ENCODE peak calls at places on chromosomes 6 and 20, in seven cellular contexts. R is suprapubic skin, U is osteocyte, Z is adrenal gland, W is cardiac fibroblast, J is stomach, V is pancreas. K is an unnamed sample.

GRCh38 chr6:1657116-1657776 is 47.5 kb downstream of the FOXC1 start:
- DNase-seq in R (no peak), U (no peak), Z (no peak), W (no peak), J (no peak), V (no peak), K (no peak)

GRCh38 chr6:39166189-39166917 is 51.4 kb upstream of the SAYSD1 start:
- DNase-seq in R (peak; percentile 88), U (no peak), Z (peak; percentile 81), W (peak; percentile 48), J (peak; percentile 81), V (peak; percentile 82), K (no peak)

GRCh38 chr20:20267685-20268429 is 100.0 kb upstream of the INSM1 start:
- DNase-seq in R (no peak), U (no peak), Z (no peak), W (no peak), J (no peak), V (no peak), K (no peak)

GRCh38 chr6:28940294-28940858 is 16.6 kb upstream of the TRIM27 start:
- DNase-seq in R (no peak), U (no peak), Z (peak; percentile 60), W (no peak), J (no peak), V (peak; percentile 55), K (no peak)

GRCh38 chr20:35503841-35504460 is 25.5 kb downstream of the C20orf173 start:
- DNase-seq in R (no peak), U (no peak), Z (peak; percentile 57), W (no peak), J (no peak), V (no peak), K (no peak)

GRCh38 chr20:50628326-50628725 is 63.0 kb downstream of the RIPOR3 start:
- DNase-seq in R (no peak), U (no peak), Z (no peak), W (no peak), J (no peak), V (no peak), K (no peak)

GRCh38 chr6:81895511-81896185 is 143.2 kb upstream of the TENT5A start:
- DNase-seq in R (no peak), U (no peak), Z (no peak), W (peak; percentile 78), J (no peak), V (no peak), K (no peak)

GRCh38 chr6:109781001-109781400 is 89.9 kb downstream of the FIG4 start:
- DNase-seq in R (no peak), U (no peak), Z (no peak), W (no peak), J (no peak), V (no peak), K (no peak)

GRCh38 chr6:113018351-113019151 is 671.4 kb downstream of the RFPL4B start:
- DNase-seq in R (no peak), U (no peak), Z (peak; percentile 64), W (peak; percentile 90), J (no peak), V (peak; percentile 18), K (no peak)

GRCh38 chr6:82298012-82298411 is 50.5 kb upstream of the IBTK start:
- DNase-seq in R (no peak), U (no peak), Z (no peak), W (peak; percentile 63), J (no peak), V (no peak), K (no peak)

GRCh38 chr20:9214676-9215075 is 145.8 kb downstream of the PLCB4 start:
- DNase-seq in R (no peak), U (no peak), Z (no peak), W (peak; percentile 75), J (no peak), V (no peak), K (no peak)

GRCh38 chr20:31684153-31685003 is 38.3 kb downstream of the BCL2L1 start:
- DNase-seq in R (no peak), U (no peak), Z (no peak), W (no peak), J (no peak), V (no peak), K (no peak)

GRCh38 chr6:158213925-158214674 is 46.0 kb downstream of the GTF2H5 start:
- DNase-seq in R (no peak), U (no peak), Z (peak; percentile 89), W (peak; percentile 91), J (peak; percentile 68), V (peak; percentile 42), K (no peak)

GRCh38 chr6:158220786-158221442 is 52.8 kb downstream of the GTF2H5 start:
- DNase-seq in R (peak; percentile 90), U (peak; percentile 93), Z (peak; percentile 92), W (peak; percentile 85), J (peak; percentile 85), V (peak; percentile 72), K (no peak)

GRCh38 chr6:158222066-158222465 is 53.9 kb downstream of the GTF2H5 start:
- DNase-seq in R (no peak), U (no peak), Z (peak; percentile 42), W (no peak), J (no peak), V (no peak), K (no peak)

GRCh38 chr6:158219229-158219628 is 51.1 kb downstream of the GTF2H5 start:
- DNase-seq in R (no peak), U (no peak), Z (no peak), W (peak; percentile 97), J (no peak), V (no peak), K (no peak)

DNA sequence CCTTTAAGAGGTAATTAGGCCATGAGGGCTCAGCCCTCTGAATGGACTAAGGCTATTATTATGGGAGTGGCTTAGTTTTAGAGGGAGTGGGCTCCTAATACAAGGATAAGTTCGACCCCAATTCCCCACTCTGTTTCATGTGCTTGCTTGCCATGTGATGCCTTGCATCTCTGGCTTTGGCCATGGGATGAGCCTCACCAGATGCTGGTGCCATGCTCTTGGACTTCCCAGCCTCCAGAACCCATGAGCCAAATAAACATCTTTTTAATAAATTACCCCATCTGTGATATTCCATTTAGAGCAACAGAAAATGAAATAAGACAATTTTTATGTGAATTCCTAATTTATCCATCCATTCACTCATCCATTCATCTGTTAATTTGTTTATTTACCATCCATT is 50.3 kb downstream of the GTF2H5 start:
- DNase-seq in R (no peak), U (no peak), Z (no peak), W (no peak), J (no peak), V (no peak), K (no peak)
- TF ChIP-seq CTCF in R (no peak), U (no peak), Z (no peak), W (no peak), J (no peak), V (no peak), K (no peak)

GRCh38 chr6:159852877-159853276 is 37.9 kb upstream of the MAS1 start:
- DNase-seq in R (peak; percentile 16), U (no peak), Z (no peak), W (peak; percentile 22), J (no peak), V (no peak), K (no peak)
- TF ChIP-seq CTCF in R (peak; percentile 13), U (peak; percentile 28), Z (no peak), W (no peak), J (no peak), V (peak; percentile 9), K (peak; percentile 52)

GRCh38 chr20:34479627-34480026 is 36.6 kb upstream of the DYNLRB1 start:
- DNase-seq in R (no peak), U (no peak), Z (no peak), W (no peak), J (no peak), V (no peak), K (no peak)

GRCh38 chr20:34472246-34472925 is 43.8 kb upstream of the DYNLRB1 start:
- DNase-seq in R (no peak), U (no peak), Z (no peak), W (peak; percentile 57), J (no peak), V (no peak), K (no peak)

GRCh38 chr20:34473262-34473883 is 42.8 kb upstream of the DYNLRB1 start:
- DNase-seq in R (no peak), U (no peak), Z (peak; percentile 63), W (peak; percentile 66), J (no peak), V (no peak), K (no peak)

GRCh38 chr20:34475979-34476736 is 40.1 kb upstream of the DYNLRB1 start:
- DNase-seq in R (no peak), U (no peak), Z (peak; percentile 78), W (peak; percentile 37), J (peak; percentile 65), V (peak; percentile 28), K (no peak)
- TF ChIP-seq CTCF in R (peak; percentile 64), U (peak; percentile 27), Z (peak; percentile 74), W (peak; percentile 30), J (peak; percentile 54), V (peak; percentile 32), K (peak; percentile 63)

DNA sequence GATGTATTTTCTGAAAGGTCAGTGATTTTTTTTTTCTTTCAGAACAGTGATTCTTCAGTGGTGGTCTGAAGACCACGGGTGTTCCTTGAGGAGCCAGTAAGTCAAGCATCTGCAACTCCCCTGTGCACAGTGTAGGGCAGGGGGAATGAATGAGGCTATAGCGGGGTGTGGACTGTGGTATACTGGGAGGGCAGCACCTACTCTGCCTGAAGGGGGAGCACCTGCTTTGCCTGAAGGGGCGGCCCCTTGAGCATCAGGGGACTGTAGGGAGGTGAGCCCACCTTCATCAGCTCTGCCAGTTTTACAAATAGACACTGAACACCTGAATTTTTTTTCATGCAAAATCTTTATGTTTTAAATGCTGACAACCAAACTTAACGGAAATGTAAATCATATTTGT is 77.5 kb upstream of the RIPOR2 start:
- DNase-seq in R (no peak), U (no peak), Z (no peak), W (no peak), J (no peak), V (no peak), K (no peak)
- TF ChIP-seq CTCF in R (no peak), U (peak; percentile 28), Z (no peak), W (peak; percentile 21), J (no peak), V (no peak), K (peak; percentile 60)

GRCh38 chr20:53578492-53579222 is 15.0 kb downstream of the ZNF217 start:
- DNase-seq in R (no peak), U (peak; percentile 85), Z (peak; percentile 77), W (peak; percentile 97), J (peak; percentile 47), V (peak; percentile 57), K (no peak)
- TF ChIP-seq CTCF in R (peak; percentile 57), U (peak; percentile 87), Z (peak; percentile 99), W (peak; percentile 70), J (peak; percentile 95), V (peak; percentile 89), K (peak; percentile 96)

DNA sequence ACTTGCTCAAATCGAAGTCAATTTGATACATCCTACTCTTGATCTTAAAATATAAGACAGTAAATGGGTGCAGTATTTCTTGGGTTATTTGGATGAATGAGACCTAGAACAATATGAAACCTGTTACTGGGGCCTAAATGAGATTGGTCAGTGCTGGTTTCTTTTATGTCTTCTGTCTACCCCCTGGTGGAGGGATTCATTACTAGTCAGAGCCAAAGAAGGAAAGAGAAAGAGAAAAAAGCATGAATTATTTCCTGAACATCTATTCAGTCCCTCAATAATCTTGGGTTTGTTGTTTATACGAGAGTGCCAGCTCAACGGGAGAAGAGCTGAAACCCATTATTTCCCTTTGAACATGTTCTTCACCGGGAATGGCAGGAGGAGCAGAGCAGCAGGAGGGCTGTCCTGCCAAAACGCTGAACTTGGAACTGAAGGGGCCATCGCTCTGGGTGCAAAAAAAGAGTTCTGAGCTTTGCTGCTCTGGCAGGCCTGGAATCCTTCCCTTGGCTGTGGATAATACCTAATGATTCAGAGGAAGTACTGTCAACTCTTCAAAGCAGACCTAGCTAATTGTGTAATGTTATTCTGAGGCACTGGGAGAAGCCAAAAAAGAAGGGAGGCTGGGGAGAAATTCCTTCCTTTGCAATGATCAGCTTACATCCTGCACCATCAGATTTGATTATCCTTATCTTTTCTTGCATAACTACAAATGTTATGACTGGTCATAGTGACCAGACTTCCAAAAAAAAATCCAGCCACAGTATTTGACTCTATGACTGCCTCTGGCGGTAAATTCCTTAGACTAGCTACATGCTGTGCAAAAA is 72.0 kb downstream of the BLOC1S5 start:
- DNase-seq in R (no peak), U (no peak), Z (peak; percentile 75), W (peak; percentile 88), J (no peak), V (no peak), K (no peak)
- TF ChIP-seq CTCF in R (peak; percentile 6), U (peak; percentile 53), Z (peak; percentile 51), W (peak; percentile 43), J (peak; percentile 33), V (no peak), K (peak; percentile 77)

K was measured in chondrocyte.